ENCODE peak calls at places on chromosome 1, in eight cellular contexts. U, C, Q, H, O, D, R and V are unnamed samples.

GRCh38 chr1:197399691-197400521 is 131.9 kb downstream of the CRB1 start:
- DNase-seq in O (peak; percentile 46), R (peak; percentile 69), H (peak; percentile 69), Q (peak; percentile 51), U (peak; percentile 20), C (peak; percentile 66), D (no peak), V (no peak)

GRCh38 chr1:30675761-30676160 is 47.6 kb downstream of the MATN1 start:
- DNase-seq in C (no peak), O (no peak), D (no peak), R (no peak), U (no peak), Q (peak; percentile 63), H (peak; percentile 91), V (no peak)

GRCh38 chr1:29471487-29472313 is 235.4 kb downstream of the PTPRU start:
- DNase-seq in U (no peak), R (no peak), D (no peak), H (no peak), Q (no peak), C (peak; percentile 72), O (peak; percentile 64), V (peak; percentile 85)

GRCh38 chr1:67307251-67308060 is at the start of gene IL12RB2:
- DNase-seq in Q (no peak), R (peak; percentile 7), D (peak; percentile 17), O (peak; percentile 85), H (no peak), U (no peak), C (peak; percentile 79), V (peak; percentile 43)

GRCh38 chr1:214154596-214155261 is 126.2 kb upstream of the SMYD2 start:
- DNase-seq in U (no peak), Q (no peak), R (no peak), C (peak; percentile 72), O (no peak), H (no peak), D (no peak), V (no peak)

GRCh38 chr1:115432061-115432460 is 94.0 kb upstream of the NGF start:
- DNase-seq in C (no peak), O (no peak), U (no peak), D (no peak), R (no peak), H (peak; percentile 42), Q (peak; percentile 71), V (no peak)

GRCh38 chr1:89855413-89856123 is 34.7 kb downstream of the LRRC8D start:
- DNase-seq in R (no peak), C (no peak), U (no peak), H (peak; percentile 61), Q (peak; percentile 67), O (no peak), D (no peak), V (no peak)

GRCh38 chr1:207172321-207172720 is 68.3 kb downstream of the C4BPA start:
- DNase-seq in U (no peak), Q (no peak), D (no peak), C (no peak), R (no peak), H (no peak), O (no peak), V (no peak)

GRCh38 chr1:115251856-115252255 is 86.2 kb downstream of the NGF start:
- DNase-seq in C (no peak), Q (peak; percentile 96), D (no peak), H (peak; percentile 93), R (peak; percentile 95), U (no peak), O (peak; percentile 59), V (no peak)

GRCh38 chr1:26697441-26697977 is 1.7 kb downstream of the ARID1A start:
- DNase-seq in C (peak; percentile 58), D (no peak), U (no peak), H (no peak), Q (no peak), R (no peak), O (peak; percentile 44), V (no peak)

GRCh38 chr1:115648717-115649691 is 7.2 kb downstream of the VANGL1 start:
- DNase-seq in C (peak; percentile 80), U (no peak), Q (no peak), R (no peak), D (no peak), O (no peak), H (no peak), V (no peak)

GRCh38 chr1:178023181-178023618 is 53.3 kb upstream of the SEC16B start:
- DNase-seq in O (no peak), D (no peak), U (no peak), C (no peak), Q (no peak), R (no peak), H (peak; percentile 33), V (no peak)

GRCh38 chr1:167489581-167490340 is 28.6 kb downstream of the CD247 start:
- DNase-seq in D (peak; percentile 65), Q (no peak), U (no peak), R (no peak), C (peak; percentile 87), O (no peak), H (no peak), V (no peak)

GRCh38 chr1:113123737-113124136 is 50.7 kb downstream of the LRIG2 start:
- DNase-seq in D (no peak), O (no peak), R (no peak), C (no peak), U (peak; percentile 48), Q (peak; percentile 85), H (peak; percentile 62), V (no peak)

GRCh38 chr1:163106364-163106987 is 37.3 kb downstream of the RGS4 start:
- DNase-seq in Q (no peak), R (peak; percentile 47), U (no peak), C (no peak), H (no peak), D (no peak), O (no peak), V (no peak)

GRCh38 chr1:93253471-93253870 is 72.9 kb downstream of the CCDC18 start:
- DNase-seq in U (no peak), O (no peak), R (no peak), Q (no peak), C (no peak), D (no peak), H (no peak), V (no peak)

GRCh38 chr1:75203415-75204277 is 69.5 kb downstream of the LHX8 start:
- DNase-seq in O (peak; percentile 33), D (peak; percentile 24), C (peak; percentile 58), U (no peak), Q (peak; percentile 47), H (peak; percentile 50), R (peak; percentile 51), V (no peak)

GRCh38 chr1:180976958-180977357 is 45.7 kb downstream of the STX6 start:
- DNase-seq in U (no peak), R (no peak), C (no peak), D (no peak), H (no peak), O (no peak), Q (no peak), V (no peak)

GRCh38 chr1:70436617-70437236 is 25.7 kb downstream of the CTH start:
- DNase-seq in R (peak; percentile 64), D (no peak), Q (peak; percentile 43), U (no peak), O (no peak), C (no peak), H (peak; percentile 68), V (no peak)

GRCh38 chr1:209839875-209840491 is 12.2 kb downstream of the UTP25 start:
- DNase-seq in O (no peak), D (no peak), R (peak; percentile 61), Q (peak; percentile 98), H (peak; percentile 94), U (peak; percentile 66), C (no peak), V (no peak)

GRCh38 chr1:110336300-110337039 is 2.7 kb upstream of the RBM15 start:
- DNase-seq in U (peak; percentile 68), D (no peak), R (no peak), O (peak; percentile 12), C (no peak), Q (no peak), H (no peak), V (no peak)

GRCh38 chr1:1220197-1220596 is 6.2 kb upstream of the TNFRSF4 start:
- DNase-seq in U (no peak), C (no peak), Q (no peak), D (no peak), O (no peak), R (no peak), H (no peak), V (no peak)

GRCh38 chr1:2543543-2544092 is 12.6 kb upstream of the TNFRSF14 start:
- DNase-seq in D (peak; percentile 61), Q (peak; percentile 27), C (no peak), O (peak; percentile 82), U (peak; percentile 34), R (no peak), H (peak; percentile 37), V (peak; percentile 66)

GRCh38 chr1:76764638-76765572 is 102.4 kb upstream of the ST6GALNAC5 start:
- DNase-seq in Q (no peak), C (no peak), U (no peak), H (peak; percentile 17), O (peak; percentile 70), D (no peak), R (no peak), V (no peak)

GRCh38 chr1:44620072-44620471 is 54.2 kb downstream of the TMEM53 start:
- DNase-seq in C (no peak), D (no peak), H (no peak), Q (no peak), U (no peak), O (no peak), R (no peak), V (no peak)

GRCh38 chr1:99461499-99461898 is 184.4 kb upstream of the PALMD start:
- DNase-seq in H (no peak), C (no peak), U (no peak), Q (no peak), R (no peak), O (no peak), D (no peak), V (no peak)

GRCh38 chr1:71049951-71050598 is 2.5 kb upstream of the PTGER3 start:
- DNase-seq in C (peak; percentile 49), O (peak; percentile 77), Q (peak; percentile 72), U (no peak), H (peak; percentile 77), R (peak; percentile 88), D (peak; percentile 31), V (no peak)

GRCh38 chr1:244834596-244835275 is 722 bp upstream of the COX20 start:
- DNase-seq in H (peak; percentile 96), R (peak; percentile 96), O (peak; percentile 97), U (peak; percentile 87), C (peak; percentile 96), D (peak; percentile 85), Q (peak; percentile 92), V (peak; percentile 91)
- TF ChIP-seq CTCF in H (no peak), R (no peak), O (no peak), U (no peak), C (no peak), D (no peak), Q (no peak), V (no peak)

GRCh38 chr1:85494957-85495266 is 30.0 kb upstream of the DDAH1 start:
- DNase-seq in C (peak; percentile 63), H (peak; percentile 50), R (peak; percentile 9), U (no peak), O (no peak), D (no peak), Q (peak; percentile 25), V (no peak)
- TF ChIP-seq CTCF in C (peak; percentile 59), H (peak; percentile 11), R (peak; percentile 29), U (no peak), O (peak; percentile 39), D (no peak), Q (peak; percentile 21), V (no peak)

GRCh38 chr1:38899560-38899959 is 18.2 kb upstream of the GJA9 start:
- DNase-seq in H (no peak), U (no peak), Q (no peak), O (no peak), C (no peak), R (no peak), D (no peak), V (no peak)
- TF ChIP-seq CTCF in H (no peak), U (no peak), Q (no peak), O (no peak), C (no peak), R (no peak), D (no peak), V (no peak)

GRCh38 chr1:232047473-232047872 is 420.9 kb downstream of the DISC1 start:
- DNase-seq in R (no peak), C (no peak), D (no peak), Q (no peak), O (no peak), U (no peak), H (no peak), V (no peak)
- TF ChIP-seq CTCF in R (peak; percentile 14), C (peak; percentile 70), D (peak; percentile 37), Q (no peak), O (peak; percentile 37), U (peak; percentile 20), H (no peak), V (no peak)